ENCODE peak calls at places on chromosomes 5 and 9, in eight cellular contexts. U is brain microvascular endothelial cell, T is cardiac muscle cell, P is fibroblast of mammary gland, K is thoracic aorta, H is neural crest cell, A is choroid plexus epithelial cell, W is pancreas. F is an unnamed sample.

GRCh38 chr9:129143461-129143927 is 32.3 kb downstream of the PTPA start:
- DNase-seq in U (peak; percentile 77), T (peak; percentile 91), P (peak; percentile 62), K (no peak), H (peak; percentile 37), A (peak; percentile 91), W (no peak), F (peak; percentile 88)

GRCh38 chr9:80163889-80164288 is 592.1 kb downstream of the TLE4 start:
- DNase-seq in U (no peak), T (no peak), P (no peak), K (no peak), H (no peak), A (no peak), W (no peak), F (no peak)

GRCh38 chr5:6745706-6746217 is 32.5 kb downstream of the TENT4A start:
- DNase-seq in U (peak; percentile 58), T (peak; percentile 56), P (peak; percentile 79), K (no peak), H (no peak), A (peak; percentile 86), W (no peak), F (no peak)

GRCh38 chr9:123335227-123335985 is 20.6 kb upstream of the CRB2 start:
- DNase-seq in U (peak; percentile 63), T (peak; percentile 80), P (peak; percentile 47), K (no peak), H (no peak), A (peak; percentile 70), W (no peak), F (no peak)

GRCh38 chr5:154966081-154966841 is 25.4 kb downstream of the MRPL22 start:
- DNase-seq in U (no peak), T (no peak), P (no peak), K (no peak), H (no peak), A (no peak), W (no peak), F (no peak)

GRCh38 chr9:126860757-126861466 is 473 bp downstream of the ZBTB34 start:
- DNase-seq in U (no peak), T (peak; percentile 52), P (no peak), K (no peak), H (peak; percentile 41), A (no peak), W (peak; percentile 37), F (no peak)

GRCh38 chr9:1100192-1100591 is 50.0 kb downstream of the DMRT2 start:
- DNase-seq in U (no peak), T (no peak), P (no peak), K (no peak), H (no peak), A (no peak), W (no peak), F (no peak)

GRCh38 chr5:83077662-83078261 is 415 bp downstream of the XRCC4 start:
- DNase-seq in U (peak; percentile 11), T (peak; percentile 14), P (peak; percentile 43), K (no peak), H (no peak), A (peak; percentile 33), W (no peak), F (no peak)

GRCh38 chr5:177500685-177501522 is 3.5 kb upstream of the PDLIM7 start:
- DNase-seq in U (peak; percentile 86), T (peak; percentile 97), P (peak; percentile 85), K (peak; percentile 79), H (peak; percentile 98), A (peak; percentile 91), W (peak; percentile 87), F (peak; percentile 91)

GRCh38 chr9:121966706-121967105 is 126.4 kb downstream of the TTLL11 start:
- DNase-seq in U (no peak), T (no peak), P (no peak), K (no peak), H (no peak), A (no peak), W (no peak), F (no peak)

GRCh38 chr9:89740722-89741121 is 135.9 kb downstream of the GADD45G start:
- DNase-seq in U (no peak), T (no peak), P (no peak), K (no peak), H (no peak), A (no peak), W (no peak), F (no peak)

GRCh38 chr5:95734916-95735315 is 3.8 kb downstream of the RHOBTB3 start:
- DNase-seq in U (no peak), T (no peak), P (peak; percentile 80), K (no peak), H (no peak), A (no peak), W (no peak), F (no peak)

GRCh38 chr5:122723606-122724352 is 51.1 kb upstream of the SNX2 start:
- DNase-seq in U (peak; percentile 55), T (no peak), P (peak; percentile 94), K (no peak), H (no peak), A (peak; percentile 78), W (no peak), F (no peak)

GRCh38 chr5:79518718-79519117 is 4.8 kb upstream of the HOMER1 start:
- DNase-seq in U (no peak), T (no peak), P (no peak), K (no peak), H (no peak), A (no peak), W (no peak), F (no peak)

GRCh38 chr9:128203024-128203841 is at the start of gene DNM1:
- DNase-seq in U (no peak), T (peak; percentile 87), P (peak; percentile 40), K (no peak), H (peak; percentile 66), A (peak; percentile 61), W (peak; percentile 37), F (peak; percentile 75)

GRCh38 chr5:140402258-140403074 is 833 bp downstream of the ANKHD1 start:
- DNase-seq in U (peak; percentile 31), T (peak; percentile 78), P (peak; percentile 55), K (peak; percentile 4), H (peak; percentile 39), A (peak; percentile 46), W (no peak), F (peak; percentile 77)

GRCh38 chr5:10704949-10705621 is 55.9 kb downstream of the DAP start:
- DNase-seq in U (no peak), T (no peak), P (peak; percentile 85), K (no peak), H (no peak), A (peak; percentile 80), W (no peak), F (no peak)

GRCh38 chr9:128383007-128383753 is 12.0 kb downstream of the URM1 start:
- DNase-seq in U (no peak), T (no peak), P (no peak), K (no peak), H (peak; percentile 42), A (no peak), W (no peak), F (no peak)

GRCh38 chr5:139601429-139601828 is 40.3 kb downstream of the UBE2D2 start:
- DNase-seq in U (no peak), T (no peak), P (no peak), K (no peak), H (no peak), A (no peak), W (no peak), F (no peak)

GRCh38 chr5:95962785-95963184 is 1.1 kb upstream of the ELL2 start:
- DNase-seq in U (peak; percentile 29), T (peak; percentile 50), P (no peak), K (no peak), H (no peak), A (peak; percentile 38), W (no peak), F (no peak)

GRCh38 chr5:146042628-146043279 is 62.6 kb downstream of the PLAC8L1 start:
- DNase-seq in U (peak; percentile 29), T (no peak), P (peak; percentile 28), K (no peak), H (no peak), A (peak; percentile 63), W (no peak), F (no peak)

DNA sequence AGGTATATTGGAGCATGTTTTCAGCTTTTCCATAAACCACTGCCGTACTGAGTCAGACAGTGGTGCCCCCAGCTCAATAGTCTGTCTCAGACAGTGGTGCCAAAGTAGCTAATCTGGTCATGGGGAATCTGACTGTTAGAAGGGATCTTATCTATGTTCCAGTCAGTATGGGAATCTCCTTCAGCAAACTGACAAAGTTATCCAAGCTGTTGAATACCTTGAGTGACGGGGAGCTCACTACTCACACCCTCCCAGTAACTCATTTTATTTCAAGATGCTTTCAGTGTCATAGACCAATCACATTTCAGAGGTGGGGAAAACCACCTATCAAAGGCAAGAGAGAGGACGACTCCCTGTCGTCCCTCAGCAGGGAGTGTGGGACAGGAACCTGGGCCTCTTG is 18.7 kb downstream of the ANKS6 start:
- DNase-seq in U (no peak), T (no peak), P (no peak), K (no peak), H (no peak), A (no peak), W (no peak), F (no peak)
- TF ChIP-seq CTCF in U (no peak), T (no peak), P (no peak), K (no peak), H (no peak), A (no peak), W (no peak), F (no peak)

DNA sequence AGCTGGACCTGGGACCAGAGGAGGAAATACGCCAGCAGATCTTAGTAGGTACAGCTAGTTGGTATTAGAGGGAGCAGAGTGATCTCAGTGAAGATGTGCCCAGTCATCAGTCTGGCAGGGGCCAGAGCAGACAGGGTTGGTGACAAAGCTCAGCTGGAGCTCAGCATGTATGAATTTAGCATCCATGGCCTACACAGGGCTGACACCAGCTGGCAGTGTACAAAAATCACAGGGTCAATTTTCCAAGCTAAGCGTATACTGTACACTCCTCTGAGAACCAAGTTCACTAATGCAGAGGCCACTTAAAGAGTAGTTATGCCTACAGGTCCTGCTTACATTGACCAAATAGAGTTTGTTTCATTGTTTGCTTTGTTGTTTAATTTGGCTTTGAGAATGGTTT is 146.6 kb downstream of the SLC24A2 start:
- DNase-seq in U (no peak), T (no peak), P (peak; percentile 2), K (no peak), H (no peak), A (no peak), W (no peak), F (no peak)
- TF ChIP-seq CTCF in U (no peak), T (no peak), P (no peak), K (no peak), H (no peak), A (no peak), W (no peak), F (no peak)

GRCh38 chr9:83538172-83538889 is at the start of gene FRMD3:
- DNase-seq in U (peak; percentile 38), T (peak; percentile 88), P (peak; percentile 49), K (no peak), H (peak; percentile 83), A (peak; percentile 63), W (peak; percentile 82), F (peak; percentile 89)

GRCh38 chr9:83538890-83539238 is 663 bp upstream of the FRMD3 start:
- DNase-seq in U (no peak), T (no peak), P (no peak), K (no peak), H (no peak), A (no peak), W (no peak), F (no peak)

GRCh38 chr9:83544002-83544698 is 5.9 kb upstream of the FRMD3 start:
- DNase-seq in U (peak; percentile 57), T (peak; percentile 54), P (peak; percentile 80), K (no peak), H (no peak), A (peak; percentile 92), W (no peak), F (no peak)
- TF ChIP-seq CTCF in U (peak; percentile 82), T (peak; percentile 74), P (peak; percentile 90), K (peak; percentile 72), H (peak; percentile 76), A (peak; percentile 92), W (peak; percentile 64), F (peak; percentile 49)

GRCh38 chr5:142922223-142922952 is 152.2 kb downstream of the ARHGAP26 start:
- DNase-seq in U (no peak), T (peak; percentile 61), P (peak; percentile 70), K (no peak), H (no peak), A (peak; percentile 79), W (no peak), F (no peak)
- TF ChIP-seq CTCF in U (peak; percentile 25), T (peak; percentile 45), P (peak; percentile 46), K (peak; percentile 44), H (peak; percentile 66), A (peak; percentile 42), W (no peak), F (peak; percentile 10)